ENCODE peak calls at places on chromosomes 5 and 9, in seven cellular contexts. L, U, M, X, Y, N and Q are unnamed samples.

GRCh38 chr5:173010021-173010420 is 26.4 kb downstream of the ATP6V0E1 start:
- DNase-seq in L (no peak), U (no peak), M (no peak), X (peak; percentile 62), Y (no peak), N (no peak), Q (no peak)

GRCh38 chr9:125759812-125760134 is 12.6 kb downstream of the PBX3 start:
- DNase-seq in L (no peak), U (peak; percentile 35), M (no peak), X (no peak), Y (no peak), N (no peak), Q (no peak)

GRCh38 chr9:136626740-136627642 is 35.7 kb upstream of the EGFL7 start:
- DNase-seq in L (no peak), U (peak; percentile 9), M (no peak), X (no peak), Y (peak; percentile 75), N (no peak), Q (no peak)

GRCh38 chr9:92590386-92590785 is 54.6 kb upstream of the ECM2 start:
- DNase-seq in L (no peak), U (no peak), M (no peak), X (peak; percentile 68), Y (no peak), N (no peak), Q (no peak)

GRCh38 chr5:149421834-149422233 is 42.7 kb upstream of the IL17B start:
- DNase-seq in L (no peak), U (no peak), M (no peak), X (peak; percentile 91), Y (no peak), N (no peak), Q (no peak)

GRCh38 chr5:144467795-144468194 is 297.1 kb downstream of the KCTD16 start:
- DNase-seq in L (no peak), U (peak; percentile 54), M (no peak), X (peak; percentile 57), Y (no peak), N (peak; percentile 38), Q (peak; percentile 52)

GRCh38 chr5:1243487-1244152 is 18.4 kb downstream of the SLC6A18 start:
- DNase-seq in L (no peak), U (no peak), M (no peak), X (no peak), Y (no peak), N (no peak), Q (peak; percentile 47)

GRCh38 chr9:2768330-2768729 is 51.0 kb downstream of the KCNV2 start:
- DNase-seq in L (no peak), U (no peak), M (no peak), X (no peak), Y (no peak), N (no peak), Q (no peak)

GRCh38 chr5:6181147-6181729 is 197.1 kb downstream of the MED10 start:
- DNase-seq in L (no peak), U (no peak), M (no peak), X (no peak), Y (no peak), N (no peak), Q (peak; percentile 23)

GRCh38 chr5:65867509-65868195 is 58.7 kb upstream of the ERBIN start:
- DNase-seq in L (no peak), U (no peak), M (peak; percentile 26), X (peak; percentile 50), Y (no peak), N (no peak), Q (no peak)

GRCh38 chr5:34930527-34930844 is 1.1 kb downstream of the DNAJC21 start:
- DNase-seq in L (no peak), U (peak; percentile 36), M (no peak), X (peak; percentile 80), Y (no peak), N (peak; percentile 21), Q (no peak)

GRCh38 chr5:125117556-125117955 is 371.1 kb upstream of the ZNF608 start:
- DNase-seq in L (no peak), U (no peak), M (no peak), X (no peak), Y (no peak), N (no peak), Q (no peak)

GRCh38 chr5:115571441-115571878 is 26.9 kb upstream of the FEM1C start:
- DNase-seq in L (no peak), U (no peak), M (no peak), X (no peak), Y (no peak), N (no peak), Q (no peak)

GRCh38 chr9:72300884-72301283 is 64.1 kb downstream of the ZFAND5 start:
- DNase-seq in L (no peak), U (no peak), M (no peak), X (no peak), Y (no peak), N (no peak), Q (no peak)

GRCh38 chr5:35112300-35112699 is 64.6 kb upstream of the AGXT2 start:
- DNase-seq in L (no peak), U (no peak), M (no peak), X (no peak), Y (no peak), N (no peak), Q (no peak)

GRCh38 chr5:14364576-14365472 is 216.8 kb upstream of the OTULINL start:
- DNase-seq in L (no peak), U (peak; percentile 12), M (no peak), X (no peak), Y (peak; percentile 56), N (peak; percentile 27), Q (peak; percentile 84)

GRCh38 chr5:160198148-160198545 is 31.2 kb upstream of the FABP6 start:
- DNase-seq in L (no peak), U (no peak), M (no peak), X (no peak), Y (no peak), N (no peak), Q (no peak)

GRCh38 chr9:130042931-130043653 is at the start of gene FNBP1:
- DNase-seq in L (no peak), U (peak; percentile 60), M (peak; percentile 54), X (peak; percentile 81), Y (peak; percentile 63), N (peak; percentile 79), Q (peak; percentile 78)

GRCh38 chr5:6220346-6221088 is 157.8 kb downstream of the MED10 start:
- DNase-seq in L (no peak), U (no peak), M (no peak), X (no peak), Y (no peak), N (no peak), Q (no peak)

GRCh38 chr9:113548221-113549041 is 84.9 kb downstream of the RGS3 start:
- DNase-seq in L (no peak), U (no peak), M (no peak), X (peak; percentile 83), Y (no peak), N (no peak), Q (no peak)

GRCh38 chr5:107615173-107615856 is 55.4 kb downstream of the EFNA5 start:
- DNase-seq in L (no peak), U (no peak), M (no peak), X (peak; percentile 50), Y (no peak), N (no peak), Q (no peak)

GRCh38 chr5:68433921-68434879 is 218.6 kb downstream of the PIK3R1 start:
- DNase-seq in L (peak; percentile 61), U (no peak), M (peak; percentile 59), X (peak; percentile 95), Y (no peak), N (peak; percentile 90), Q (no peak)

GRCh38 chr5:32446660-32447059 is 2.1 kb upstream of the ZFR start:
- DNase-seq in L (no peak), U (no peak), M (no peak), X (no peak), Y (no peak), N (no peak), Q (no peak)

GRCh38 chr5:179373101-179373934 is 28.1 kb upstream of the ADAMTS2 start:
- DNase-seq in L (no peak), U (no peak), M (no peak), X (no peak), Y (no peak), N (no peak), Q (peak; percentile 42)

GRCh38 chr5:81767938-81768337 is 17.0 kb upstream of the SSBP2 start:
- DNase-seq in L (no peak), U (no peak), M (no peak), X (peak; percentile 57), Y (no peak), N (no peak), Q (no peak)

GRCh38 chr5:21159526-21160059 is 1171.6 kb upstream of the CDH18 start:
- DNase-seq in L (no peak), U (no peak), M (no peak), X (peak; percentile 39), Y (no peak), N (no peak), Q (no peak)

GRCh38 chr5:74167206-74167929 is 473.2 kb downstream of the ENC1 start:
- DNase-seq in L (no peak), U (no peak), M (no peak), X (peak; percentile 89), Y (no peak), N (peak; percentile 43), Q (no peak)

GRCh38 chr5:42059291-42059690 is 134.2 kb downstream of the FBXO4 start:
- DNase-seq in L (no peak), U (no peak), M (no peak), X (no peak), Y (no peak), N (no peak), Q (no peak)

GRCh38 chr9:79877943-79878612 is 306.3 kb downstream of the TLE4 start:
- DNase-seq in L (no peak), U (no peak), M (peak; percentile 18), X (no peak), Y (no peak), N (no peak), Q (no peak)